ENCODE peak calls at places on chromosomes 12 and 14, in five cellular contexts. F is H9, O is GM23248, B is mesenchymal stem cell, U is GM23338. I is an unnamed sample.

GRCh38 chr14:61140872-61141271 is 140.3 kb downstream of the TMEM30B start:
- DNase-seq in O (peak; percentile 84), F (no peak), U (no peak), B (peak; percentile 52), I (peak; percentile 95)

GRCh38 chr14:74860899-74861733 is 14.8 kb downstream of the PROX2 start:
- DNase-seq in F (peak; percentile 91), B (peak; percentile 82), O (peak; percentile 87), U (peak; percentile 97), I (peak; percentile 92)

GRCh38 chr14:79056879-79057278 is 886.7 kb downstream of the NRXN3 start:
- DNase-seq in O (peak; percentile 22), B (peak; percentile 93), F (no peak), U (no peak), I (no peak)

GRCh38 chr12:132324841-132325732 is 4.3 kb downstream of the GALNT9 start:
- DNase-seq in O (no peak), U (no peak), F (no peak), B (no peak), I (no peak)

GRCh38 chr14:96027356-96028335 is 11.5 kb upstream of the C14orf132 start:
- DNase-seq in O (no peak), U (no peak), B (no peak), F (no peak), I (no peak)

GRCh38 chr12:69443916-69444315 is 26.3 kb upstream of the FRS2 start:
- DNase-seq in F (no peak), B (no peak), U (no peak), O (no peak), I (no peak)

GRCh38 chr14:40099316-40099715 is 667.1 kb upstream of the FBXO33 start:
- DNase-seq in B (no peak), F (no peak), O (no peak), U (peak; percentile 17), I (no peak)

GRCh38 chr14:50726372-50727107 is 58.4 kb upstream of the SAV1 start:
- DNase-seq in U (no peak), F (no peak), O (peak; percentile 92), B (peak; percentile 26), I (peak; percentile 77)

GRCh38 chr12:28425531-28425930 is 235.3 kb downstream of the CCDC91 start:
- DNase-seq in U (no peak), F (no peak), B (no peak), O (no peak), I (no peak)
- H3K4me2 ChIP-seq in U (no peak overlapping the region), F (no peak overlapping the region), B (peak overlapping the region; percentile 12), O (no peak overlapping the region), I (no peak overlapping the region)

GRCh38 chr12:1606021-1606622 is 11.7 kb upstream of the FBXL14 start:
- DNase-seq in U (peak; percentile 61), B (peak; percentile 83), F (peak; percentile 70), O (peak; percentile 93), I (peak; percentile 92)

GRCh38 chr12:1605129-1606020 is 11.0 kb upstream of the FBXL14 start:
- DNase-seq in F (peak; percentile 74), B (peak; percentile 90), U (peak; percentile 85), O (peak; percentile 91), I (peak; percentile 84)

GRCh38 chr12:1603621-1604020 is 9.2 kb upstream of the FBXL14 start:
- DNase-seq in B (no peak), O (peak; percentile 54), U (no peak), F (no peak), I (no peak)

GRCh38 chr12:1607940-1608782 is 13.8 kb upstream of the FBXL14 start:
- DNase-seq in U (no peak), B (no peak), F (peak; percentile 11), O (peak; percentile 80), I (no peak)

GRCh38 chr12:1604464-1604863 is 10.1 kb upstream of the FBXL14 start:
- DNase-seq in O (no peak), F (no peak), U (no peak), B (no peak), I (no peak)
- H3K4me2 ChIP-seq in O (peak overlapping the region; percentile 24), F (no peak overlapping the region), U (no peak overlapping the region), B (no peak overlapping the region), I (no peak overlapping the region)

GRCh38 chr14:77988966-77989365 is 181.2 kb upstream of the NRXN3 start:
- DNase-seq in F (no peak), O (peak; percentile 92), B (no peak), U (no peak), I (peak; percentile 43)
- H3K4me2 ChIP-seq in F (no peak overlapping the region), O (no peak overlapping the region), B (no peak overlapping the region), U (no peak overlapping the region), I (no peak overlapping the region)

GRCh38 chr12:128852885-128853284 is 393 bp upstream of the GLT1D1 start:
- DNase-seq in U (no peak), F (no peak), B (no peak), O (no peak), I (no peak)
- H3K4me2 ChIP-seq in U (no peak overlapping the region), F (peak overlapping the region; percentile 16), B (no peak overlapping the region), O (no peak overlapping the region), I (no peak overlapping the region)

GRCh38 chr12:42024495-42024830 is 120.2 kb downstream of the GXYLT1 start:
- DNase-seq in F (no peak), O (no peak), B (no peak), U (no peak), I (no peak)
- H3K4me2 ChIP-seq in F (no peak overlapping the region), O (peak overlapping the region; percentile 76), B (peak overlapping the region; percentile 68), U (no peak overlapping the region), I (peak overlapping the region; percentile 84)

DNA sequence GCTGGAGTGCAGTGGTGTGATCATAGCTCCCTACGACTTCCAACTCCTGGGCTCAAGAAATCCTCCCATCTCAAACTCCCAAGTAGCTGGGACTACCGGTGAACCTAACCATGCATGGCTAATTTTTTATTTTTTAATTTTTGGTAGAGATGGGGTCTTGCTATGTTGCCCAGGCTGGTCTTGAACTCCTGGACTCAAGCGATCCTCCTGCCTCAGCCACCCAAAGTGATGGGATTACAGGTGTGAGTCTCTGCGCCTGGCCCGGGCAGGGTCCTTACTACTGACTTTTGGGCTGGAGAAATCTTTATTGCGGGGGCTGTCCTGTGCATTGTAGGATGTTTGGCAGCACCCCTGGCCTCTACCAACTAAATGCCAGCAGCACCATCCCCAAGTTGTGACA is 44.4 kb upstream of the MED13L start:
- DNase-seq in F (no peak), U (no peak), O (no peak), B (no peak), I (no peak)
- H3K4me2 ChIP-seq in F (no peak overlapping the region), U (no peak overlapping the region), O (no peak overlapping the region), B (no peak overlapping the region), I (no peak overlapping the region)

GRCh38 chr14:52352546-52352945 is 38.4 kb downstream of the PTGER2 start:
- DNase-seq in O (no peak), U (no peak), B (peak; percentile 76), F (no peak), I (no peak)

GRCh38 chr14:52349731-52350130 is 35.6 kb downstream of the PTGER2 start:
- DNase-seq in U (no peak), O (no peak), F (no peak), B (peak; percentile 67), I (no peak)

GRCh38 chr14:52350445-52350844 is 36.3 kb downstream of the PTGER2 start:
- DNase-seq in U (no peak), F (no peak), B (no peak), O (no peak), I (no peak)

GRCh38 chr14:52351561-52352491 is 37.7 kb downstream of the PTGER2 start:
- DNase-seq in U (no peak), O (peak; percentile 86), B (peak; percentile 73), F (no peak), I (peak; percentile 57)

DNA sequence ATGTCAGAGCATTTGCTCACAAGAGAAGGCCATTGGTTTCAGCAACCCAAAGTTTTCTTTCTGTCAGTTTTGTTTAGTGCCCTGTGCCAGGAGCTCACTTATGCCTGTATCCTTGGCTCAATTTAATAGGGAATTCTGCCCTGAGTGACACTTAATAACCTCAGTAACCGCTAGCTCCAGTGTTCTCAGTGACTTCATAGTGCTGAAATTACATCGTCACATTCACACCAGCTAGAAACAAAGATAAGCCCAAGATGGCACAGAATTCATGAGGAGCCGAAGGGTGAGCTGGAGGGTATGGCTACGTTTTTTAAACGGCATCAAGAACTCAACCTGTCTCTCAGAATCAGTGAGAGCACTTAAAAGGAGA is 37.1 kb downstream of the PTGER2 start:
- DNase-seq in U (no peak), B (peak; percentile 73), O (peak; percentile 66), F (no peak), I (no peak)
- H3K4me2 ChIP-seq in U (no peak overlapping the region), B (peak overlapping the region; percentile 23), O (peak overlapping the region; percentile 57), F (no peak overlapping the region), I (no peak overlapping the region)

GRCh38 chr12:122086088-122086487 is 7.5 kb downstream of the MLXIP start:
- DNase-seq in B (no peak), O (no peak), U (no peak), F (no peak), I (no peak)

GRCh38 chr12:122089080-122089479 is 10.5 kb downstream of the MLXIP start:
- DNase-seq in O (no peak), B (no peak), F (no peak), U (no peak), I (no peak)

GRCh38 chr12:122086641-122087285 is 8.2 kb downstream of the MLXIP start:
- DNase-seq in O (no peak), U (no peak), B (no peak), F (no peak), I (no peak)

GRCh38 chr12:122087431-122088180 is 9.1 kb downstream of the MLXIP start:
- DNase-seq in F (no peak), O (no peak), U (no peak), B (no peak), I (no peak)

GRCh38 chr12:122088181-122088810 is 9.7 kb downstream of the MLXIP start:
- DNase-seq in F (no peak), O (no peak), B (no peak), U (no peak), I (no peak)
- H3K4me2 ChIP-seq in F (no peak overlapping the region), O (no peak overlapping the region), B (no peak overlapping the region), U (no peak overlapping the region), I (no peak overlapping the region)